ENCODE peak calls at places on chromosomes 3 and 15, in nine cellular contexts. T, X, W, S, Q, I, U, P and H are unnamed samples.
A peak's percentile ranks its signal among the peaks of the same experiment; 100 is the strongest.

GRCh38 chr15:48250640-48251076 is 44.6 kb downstream of the SLC12A1 start:
- DNase-seq in U (peak; percentile 42), S (peak; percentile 66), T (no peak), W (peak; percentile 79), X (peak; percentile 79), P (peak; percentile 80), Q (no peak), I (peak; percentile 47), H (peak; percentile 4)

GRCh38 chr15:41661529-41662225 is 1.5 kb downstream of the MGA start:
- DNase-seq in S (peak; percentile 76), P (peak; percentile 64), X (peak; percentile 82), I (peak; percentile 69), Q (peak; percentile 57), W (peak; percentile 76), T (peak; percentile 75), U (peak; percentile 64), H (peak; percentile 88)

GRCh38 chr3:102529452-102529851 is 94.6 kb downstream of the ZPLD1 start:
- DNase-seq in T (no peak), W (peak; percentile 71), P (peak; percentile 38), X (peak; percentile 7), S (peak; percentile 3), U (peak; percentile 4), I (peak; percentile 8), Q (no peak), H (no peak)

GRCh38 chr15:70059476-70060213 is 38.1 kb downstream of the TLE3 start:
- DNase-seq in W (no peak), Q (no peak), S (no peak), X (no peak), I (no peak), T (no peak), U (no peak), P (no peak), H (no peak)

GRCh38 chr3:102514241-102514640 is 79.4 kb downstream of the ZPLD1 start:
- DNase-seq in S (no peak), P (no peak), I (no peak), W (no peak), U (no peak), X (no peak), T (no peak), Q (no peak), H (no peak)

GRCh38 chr3:126978291-126978690 is 4.6 kb upstream of the PLXNA1 start:
- DNase-seq in T (no peak), Q (no peak), P (no peak), S (no peak), W (no peak), I (no peak), X (no peak), U (no peak), H (no peak)

GRCh38 chr15:38477637-38478036 is 23.7 kb downstream of the FAM98B start:
- DNase-seq in Q (no peak), S (no peak), U (no peak), T (no peak), X (peak; percentile 21), W (peak; percentile 57), P (no peak), I (no peak), H (no peak)

GRCh38 chr15:29821416-29822099 is 710 bp downstream of the TJP1 start:
- DNase-seq in S (peak; percentile 29), T (no peak), U (peak; percentile 84), P (peak; percentile 72), W (peak; percentile 69), Q (no peak), I (peak; percentile 75), X (peak; percentile 85), H (no peak)

GRCh38 chr15:63891079-63891762 is 57.5 kb upstream of the HERC1 start:
- DNase-seq in I (peak; percentile 87), T (peak; percentile 51), S (peak; percentile 71), Q (peak; percentile 83), X (peak; percentile 67), W (peak; percentile 65), P (peak; percentile 69), U (peak; percentile 78), H (peak; percentile 62)

GRCh38 chr15:49558924-49559323 is 61.7 kb downstream of the FAM227B start:
- DNase-seq in I (no peak), P (no peak), U (no peak), S (no peak), W (peak; percentile 8), Q (no peak), X (peak; percentile 53), T (no peak), H (no peak)

GRCh38 chr3:197312431-197312830 is 14.0 kb upstream of the DLG1 start:
- DNase-seq in W (no peak), T (no peak), P (no peak), Q (no peak), U (no peak), X (no peak), I (no peak), S (no peak), H (no peak)

GRCh38 chr3:108201258-108201657 is 21.0 kb downstream of the IFT57 start:
- DNase-seq in I (no peak), X (no peak), Q (no peak), P (no peak), U (no peak), W (no peak), T (no peak), S (no peak), H (no peak)

GRCh38 chr3:163382183-163382582 is 1696.1 kb downstream of the SI start:
- DNase-seq in Q (no peak), I (no peak), S (no peak), W (no peak), X (no peak), P (no peak), T (no peak), U (no peak), H (no peak)

GRCh38 chr15:58870451-58870850 is 63.0 kb downstream of the SLTM start:
- DNase-seq in P (no peak), X (peak; percentile 60), W (peak; percentile 88), I (no peak), U (no peak), T (no peak), S (no peak), Q (no peak), H (no peak)

GRCh38 chr3:188165596-188165995 is 11.6 kb downstream of the LPP start:
- DNase-seq in I (no peak), Q (no peak), U (no peak), S (no peak), W (no peak), P (no peak), X (peak; percentile 19), T (no peak), H (no peak)

GRCh38 chr15:82539690-82540054 is 585 bp downstream of the RPS17 start:
- DNase-seq in W (peak; percentile 10), X (no peak), T (no peak), I (no peak), S (peak; percentile 19), Q (no peak), U (no peak), P (no peak), H (no peak)

GRCh38 chr3:435969-436492 is 239.5 kb downstream of the CHL1 start:
- DNase-seq in P (no peak), I (no peak), W (no peak), S (no peak), X (no peak), U (no peak), T (no peak), Q (no peak), H (no peak)

GRCh38 chr15:58597943-58598828 is 151.3 kb downstream of the ADAM10 start:
- DNase-seq in X (no peak), P (no peak), U (no peak), I (no peak), T (no peak), S (no peak), Q (no peak), W (no peak), H (no peak)

GRCh38 chr15:74568594-74568993 is 27.6 kb downstream of the ARID3B start:
- DNase-seq in X (no peak), I (no peak), P (no peak), W (no peak), S (no peak), T (no peak), Q (no peak), U (no peak), H (no peak)

GRCh38 chr3:10354373-10355015 is 33.6 kb upstream of the SEC13 start:
- DNase-seq in Q (no peak), S (no peak), T (no peak), P (no peak), U (no peak), X (peak; percentile 56), I (no peak), W (no peak), H (no peak)

GRCh38 chr15:57329582-57330367 is 46.5 kb upstream of the CGNL1 start:
- DNase-seq in X (no peak), U (no peak), S (no peak), Q (no peak), T (no peak), W (no peak), I (no peak), P (peak; percentile 26), H (no peak)

GRCh38 chr3:46228259-46229222 is 13.7 kb upstream of the CCR3 start:
- DNase-seq in I (no peak), Q (no peak), P (no peak), X (peak; percentile 44), W (peak; percentile 94), S (no peak), U (peak; percentile 36), T (peak; percentile 11), H (no peak)

GRCh38 chr15:25784876-25785642 is 78.1 kb downstream of the ATP10A start:
- DNase-seq in P (no peak), S (no peak), T (no peak), I (no peak), W (no peak), U (no peak), Q (no peak), X (peak; percentile 94), H (no peak)

GRCh38 chr15:30922469-30923311 is 19.0 kb downstream of the FAN1 start:
- DNase-seq in T (no peak), W (peak; percentile 38), Q (no peak), I (no peak), S (peak; percentile 25), P (peak; percentile 88), X (peak; percentile 50), U (no peak), H (no peak)

GRCh38 chr3:194330579-194330978 is 20.5 kb downstream of the CPN2 start:
- DNase-seq in U (peak; percentile 26), P (no peak), I (no peak), T (no peak), X (peak; percentile 75), Q (no peak), W (peak; percentile 32), S (peak; percentile 23), H (no peak)

GRCh38 chr3:128278761-128279593 is 125.7 kb downstream of the EEFSEC start:
- DNase-seq in P (no peak), S (peak; percentile 68), T (no peak), I (peak; percentile 22), Q (no peak), W (peak; percentile 54), U (no peak), X (peak; percentile 82), H (no peak)

GRCh38 chr3:172210355-172210754 is 171.0 kb downstream of the FNDC3B start:
- DNase-seq in P (no peak), X (peak; percentile 35), U (no peak), Q (no peak), W (peak; percentile 69), S (no peak), T (no peak), I (no peak), H (no peak)

GRCh38 chr15:64009798-64010241 is 36.5 kb downstream of the DAPK2 start:
- DNase-seq in X (peak; percentile 16), U (peak; percentile 37), Q (peak; percentile 43), W (no peak), I (no peak), S (no peak), P (no peak), T (peak; percentile 60), H (no peak)

GRCh38 chr3:27641888-27642601 is 80.1 kb downstream of the EOMES start:
- DNase-seq in W (no peak), Q (no peak), S (no peak), P (peak; percentile 36), I (no peak), T (no peak), X (no peak), U (no peak), H (no peak)

GRCh38 chr3:174243194-174243593 is 615.9 kb upstream of the NAALADL2 start:
- DNase-seq in W (no peak), U (no peak), Q (no peak), X (peak; percentile 30), P (peak; percentile 39), T (no peak), S (no peak), I (no peak), H (no peak)

GRCh38 chr15:99197861-99198260 is 51.5 kb downstream of the TTC23 start:
- DNase-seq in P (peak; percentile 35), X (peak; percentile 44), Q (no peak), U (no peak), S (no peak), T (no peak), I (no peak), W (peak; percentile 47), H (no peak)